ENCODE peak calls at places on chromosome 20, in four cellular contexts. I is NCI-H345, D is amygdala, U is A673. Q is an unnamed sample.

GRCh38 chr20:50302463-50303041 is 111.9 kb downstream of the CEBPB start:
- DNase-seq in I (no peak), D (no peak), U (no peak), Q (no peak)

GRCh38 chr20:33770005-33770404 is 38.2 kb downstream of the ZNF341 start:
- DNase-seq in I (no peak), D (no peak), U (no peak), Q (no peak)

GRCh38 chr20:7841291-7841966 is 98.8 kb downstream of the HAO1 start:
- DNase-seq in I (no peak), D (no peak), U (no peak), Q (no peak)

GRCh38 chr20:4029505-4030467 is 14.4 kb upstream of the RNF24 start:
- DNase-seq in I (peak), D (no peak), U (no peak), Q (no peak)

GRCh38 chr20:36941403-36941835 is 10.1 kb downstream of the SAMHD1 start:
- DNase-seq in I (no peak), D (no peak), U (peak), Q (no peak)

GRCh38 chr20:50579511-50579910 is 69.3 kb downstream of the PTPN1 start:
- DNase-seq in I (no peak), D (no peak), U (no peak), Q (no peak)

GRCh38 chr20:48765359-48765758 is 62.4 kb downstream of the PREX1 start:
- DNase-seq in I (no peak), D (no peak), U (no peak), Q (no peak)

GRCh38 chr20:41119593-41120561 is 17.5 kb upstream of the PLCG1 start:
- DNase-seq in I (peak), D (peak), U (no peak), Q (peak)

GRCh38 chr20:18164356-18164755 is 26.7 kb downstream of the KAT14 start:
- DNase-seq in I (no peak), D (no peak), U (no peak), Q (no peak)